ENCODE peak calls at places on chromosomes 12 and 14, in eight cellular contexts. N is hypothalamus, W is OCI-LY7, M is CD14-positive monocyte, G is HFFc6, F is brain microvascular endothelial cell, K is NCI-H1436, S is SW480. O is an unnamed sample.

GRCh38 chr14:22848391-22849164 is 12.2 kb downstream of the MMP14 start:
- DNase-seq in G (peak), S (no peak), F (peak), W (no peak), N (no peak), M (no peak), K (no peak), O (no peak)

GRCh38 chr14:76576047-76576741 is 185.1 kb upstream of the VASH1 start:
- DNase-seq in M (no peak), G (no peak), F (no peak), K (no peak), N (no peak), W (no peak), S (no peak), O (no peak)

GRCh38 chr14:49997991-49998390 is 105.1 kb downstream of the ARF6 start:
- DNase-seq in N (no peak), S (no peak), M (no peak), G (no peak), F (no peak), W (no peak), K (no peak), O (no peak)

GRCh38 chr12:109606261-109607028 is 32.9 kb downstream of the MVK start:
- DNase-seq in W (no peak), N (no peak), M (no peak), K (no peak), G (no peak), S (no peak), F (no peak), O (peak)

GRCh38 chr12:131274906-131275305 is 321.2 kb downstream of the ADGRD1 start:
- DNase-seq in M (no peak), G (no peak), W (no peak), F (no peak), K (no peak), S (no peak), N (no peak), O (no peak)

GRCh38 chr14:52918486-52918885 is 32.4 kb downstream of the FERMT2 start:
- DNase-seq in K (no peak), W (no peak), N (no peak), M (peak), F (peak), G (peak), S (no peak), O (no peak)

GRCh38 chr12:98146487-98146886 is 368.9 kb upstream of the TMPO start:
- DNase-seq in W (no peak), F (no peak), S (no peak), N (no peak), G (no peak), M (no peak), K (no peak), O (no peak)

GRCh38 chr14:72558721-72559120 is 335.2 kb downstream of the DPF3 start:
- DNase-seq in N (no peak), M (no peak), G (peak), K (no peak), W (no peak), F (no peak), S (no peak), O (no peak)

GRCh38 chr12:12719496-12719895 is 2.3 kb downstream of the CDKN1B start:
- DNase-seq in G (no peak), W (peak), M (peak), S (peak), N (no peak), K (no peak), F (no peak), O (no peak)

GRCh38 chr12:6699989-6700645 is 498 bp downstream of the PIANP start:
- DNase-seq in W (peak), G (no peak), N (no peak), K (no peak), S (no peak), M (no peak), F (no peak), O (no peak)

GRCh38 chr14:36215217-36215598 is 38.7 kb upstream of the PTCSC3 start:
- DNase-seq in K (no peak), W (no peak), G (no peak), F (no peak), M (no peak), N (no peak), S (no peak), O (no peak)

GRCh38 chr14:58747181-58747580 is 109.4 kb downstream of the DACT1 start:
- DNase-seq in S (no peak), W (no peak), K (no peak), G (peak), F (peak), M (peak), N (peak), O (no peak)

GRCh38 chr14:75301666-75302325 is 23.2 kb downstream of the FOS start:
- DNase-seq in N (no peak), K (no peak), G (no peak), W (no peak), M (peak), S (peak), F (peak), O (peak)

GRCh38 chr12:32828552-32828951 is 68.0 kb downstream of the PKP2 start:
- DNase-seq in F (no peak), W (no peak), M (no peak), S (no peak), G (no peak), N (no peak), K (no peak), O (no peak)

GRCh38 chr14:87430810-87431209 is 562.2 kb downstream of the GALC start:
- DNase-seq in W (no peak), S (no peak), G (no peak), K (no peak), F (no peak), N (no peak), M (no peak), O (no peak)

GRCh38 chr14:99273025-99273723 is 1.2 kb upstream of the BCL11B start:
- DNase-seq in S (peak), W (no peak), G (no peak), K (peak), F (no peak), N (no peak), M (no peak), O (peak)

GRCh38 chr12:39431002-39431796 is 11.7 kb downstream of the KIF21A start:
- DNase-seq in S (no peak), G (no peak), F (no peak), W (no peak), K (no peak), N (no peak), M (no peak), O (no peak)

GRCh38 chr12:112140728-112141127 is 15.4 kb downstream of the TRAFD1 start:
- DNase-seq in K (no peak), G (no peak), N (no peak), M (peak), W (no peak), F (no peak), S (no peak), O (no peak)

GRCh38 chr12:27695556-27696292 is 523 bp upstream of the REP15 start:
- DNase-seq in K (no peak), G (no peak), F (no peak), M (no peak), S (no peak), N (no peak), W (no peak), O (no peak)

GRCh38 chr14:36067428-36068187 is 108.9 kb downstream of the PTCSC3 start:
- DNase-seq in F (no peak), S (no peak), K (peak), M (no peak), W (no peak), N (no peak), G (no peak), O (no peak)

GRCh38 chr12:128265566-128265965 is 1.4 kb upstream of the TMEM132C start:
- DNase-seq in M (no peak), N (no peak), K (no peak), S (no peak), W (no peak), G (no peak), F (no peak), O (no peak)

GRCh38 chr14:88983755-88984154 is 159.3 kb downstream of the TTC8 start:
- DNase-seq in K (no peak), N (no peak), G (peak), F (peak), W (no peak), M (no peak), S (peak), O (no peak)

GRCh38 chr12:80183939-80184338 is 84.6 kb downstream of the OTOGL start:
- DNase-seq in S (no peak), W (no peak), N (no peak), G (peak), K (no peak), M (no peak), F (no peak), O (no peak)

GRCh38 chr14:92516966-92517350 is 3.4 kb downstream of the RIN3 start:
- DNase-seq in F (no peak), M (no peak), G (no peak), S (no peak), N (no peak), W (no peak), K (no peak), O (no peak)

GRCh38 chr12:77214136-77214535 is 148.8 kb upstream of the E2F7 start:
- DNase-seq in S (no peak), W (no peak), G (peak), N (no peak), M (no peak), F (no peak), K (no peak), O (no peak)

GRCh38 chr12:112711507-112711906 is 80.0 kb upstream of the RPH3A start:
- DNase-seq in G (no peak), W (no peak), N (no peak), F (no peak), S (no peak), K (no peak), M (no peak), O (no peak)

GRCh38 chr12:49535921-49536525 is 2.8 kb upstream of the KCNH3 start:
- DNase-seq in W (no peak), G (no peak), M (no peak), F (no peak), N (no peak), S (no peak), K (no peak), O (no peak)

GRCh38 chr14:74469548-74470518 is 23.3 kb downstream of the NPC2 start:
- DNase-seq in M (no peak), G (no peak), F (no peak), K (no peak), W (no peak), N (no peak), S (no peak), O (no peak)